ENCODE peak calls at places on chromosomes 5 and 9, in nine cellular contexts. U is pancreas; X is mammary epithelial cell; N is posterior vena cava; A is NCI-H1105 treated with DMSO at 0.1 percent for 48 hours; Z is activated naive CD8-positive, alpha-beta T cell treated with anti-CD3 and anti-CD28 coated beads, Interleukin-2, amount 50 U/mL, for 24 hours; V is activated CD8-positive, alpha-beta memory T cell treated with anti-CD3 and anti-CD28 coated beads for 48 hours; M is MV-4-11; Q is WTC11. K is an unnamed sample.

GRCh38 chr5:94524841-94525697 is 93.3 kb downstream of the KIAA0825 start:
- DNase-seq in Q (no peak), V (no peak), A (peak), M (peak), X (peak), U (no peak), Z (peak), N (no peak), K (no peak)

GRCh38 chr5:32027717-32028321 is 146.3 kb downstream of the GOLPH3 start:
- DNase-seq in A (no peak), V (no peak), Z (no peak), Q (no peak), U (peak), X (peak), N (no peak), M (peak), K (no peak)

GRCh38 chr9:95165004-95165403 is 152.5 kb downstream of the FANCC start:
- DNase-seq in U (no peak), A (no peak), X (no peak), Q (no peak), Z (no peak), N (no peak), V (no peak), M (no peak), K (no peak)

GRCh38 chr9:133804199-133804598 is 66.0 kb upstream of the SARDH start:
- DNase-seq in A (no peak), X (no peak), Q (no peak), U (no peak), N (no peak), M (no peak), V (no peak), Z (no peak), K (no peak)

GRCh38 chr9:97853844-97854695 is 1.0 kb downstream of the FOXE1 start:
- DNase-seq in N (no peak), M (no peak), Q (peak), Z (peak), A (peak), X (peak), V (no peak), U (no peak), K (peak)

GRCh38 chr5:28344803-28345433 is 1306.5 kb upstream of the CDH9 start:
- DNase-seq in A (no peak), V (no peak), Q (no peak), X (peak), Z (no peak), U (no peak), M (peak), N (no peak), K (no peak)

GRCh38 chr5:123582570-123583293 is 70.8 kb downstream of the CSNK1G3 start:
- DNase-seq in X (no peak), U (no peak), M (peak), Z (no peak), A (no peak), V (no peak), N (no peak), Q (no peak), K (no peak)

GRCh38 chr5:68374770-68375518 is 159.4 kb downstream of the PIK3R1 start:
- DNase-seq in U (no peak), M (no peak), V (no peak), Q (no peak), Z (no peak), N (no peak), X (peak), A (no peak), K (no peak)

GRCh38 chr9:110383491-110383890 is 45.8 kb upstream of the TXNDC8 start:
- DNase-seq in M (no peak), Q (no peak), N (no peak), A (no peak), Z (no peak), X (no peak), U (no peak), V (no peak), K (no peak)

GRCh38 chr5:15946026-15946425 is 233.6 kb downstream of the MARCHF11 start:
- DNase-seq in U (no peak), Z (no peak), V (no peak), M (no peak), X (no peak), Q (no peak), A (no peak), N (no peak), K (no peak)

GRCh38 chr9:101458955-101459631 is 23.5 kb upstream of the ALDOB start:
- DNase-seq in X (peak), A (peak), M (peak), Z (peak), U (no peak), Q (peak), N (no peak), V (no peak), K (peak)

GRCh38 chr5:135835766-135836165 is 1.3 kb downstream of the SLC25A48 start:
- DNase-seq in Q (no peak), M (no peak), Z (no peak), X (no peak), U (no peak), A (no peak), V (no peak), N (peak), K (no peak)

GRCh38 chr9:18668944-18669343 is 195.0 kb downstream of the ADAMTSL1 start:
- DNase-seq in Z (no peak), A (no peak), U (no peak), N (no peak), Q (peak), V (no peak), X (no peak), M (no peak), K (no peak)

GRCh38 chr5:171299851-171300250 is 9.2 kb upstream of the TLX3 start:
- DNase-seq in U (no peak), M (no peak), V (no peak), Z (no peak), X (no peak), A (no peak), N (no peak), Q (no peak), K (no peak)

GRCh38 chr5:135651156-135651555 is 72.4 kb upstream of the CXCL14 start:
- DNase-seq in M (no peak), V (no peak), Z (no peak), A (no peak), X (peak), U (no peak), N (no peak), Q (no peak), K (no peak)

GRCh38 chr5:54227109-54227508 is 83.3 kb downstream of the ARL15 start:
- DNase-seq in A (no peak), Z (no peak), M (no peak), V (no peak), Q (no peak), N (no peak), U (no peak), X (peak), K (no peak)

GRCh38 chr5:38536968-38537367 is 19.5 kb downstream of the LIFR start:
- DNase-seq in Q (no peak), X (no peak), N (no peak), V (no peak), U (no peak), A (peak), M (no peak), Z (no peak), K (no peak)

GRCh38 chr9:89453452-89453851 is 44.5 kb downstream of the SEMA4D start:
- DNase-seq in A (no peak), V (no peak), U (no peak), Z (no peak), X (no peak), Q (no peak), M (no peak), N (peak), K (no peak)

GRCh38 chr5:131976414-131977211 is 31.1 kb upstream of the MEIKIN start:
- DNase-seq in X (no peak), N (no peak), Z (no peak), Q (no peak), A (no peak), U (no peak), M (no peak), V (no peak), K (no peak)

GRCh38 chr5:139190125-139190524 is 8.0 kb downstream of the SIL1 start:
- DNase-seq in A (no peak), V (no peak), M (no peak), N (no peak), U (no peak), Q (no peak), Z (no peak), X (no peak), K (no peak)

GRCh38 chr9:126113176-126113575 is 213.5 kb upstream of the MVB12B start:
- DNase-seq in U (no peak), N (peak), Q (no peak), X (no peak), V (no peak), M (no peak), A (no peak), Z (no peak), K (no peak)